ENCODE peak calls at places on chromosomes 16 and 17, in six cellular contexts. Q is lower leg skin, F is astrocyte of the spinal cord, W is right lobe of liver, V is GM12864, K is uterus. H is an unnamed sample.
A peak's percentile ranks its signal among the peaks of the same experiment; 100 is the strongest.

GRCh38 chr16:66603537-66604375 is 748 bp upstream of the CMTM3 start:
- DNase-seq in Q (peak; percentile 47), F (peak; percentile 73), W (no peak), V (no peak), K (peak; percentile 73), H (no peak)

GRCh38 chr16:86231996-86232350 is 278.4 kb upstream of the FOXF1 start:
- DNase-seq in Q (no peak), F (no peak), W (peak; percentile 14), V (no peak), K (peak; percentile 1), H (no peak)

GRCh38 chr17:37605813-37606505 is 3.3 kb downstream of the SYNRG start:
- DNase-seq in Q (no peak), F (no peak), W (no peak), V (no peak), K (no peak), H (no peak)

GRCh38 chr16:21156767-21157467 is 1.6 kb upstream of the LDAF1 start:
- DNase-seq in Q (peak; percentile 43), F (peak; percentile 75), W (peak; percentile 46), V (no peak), K (peak; percentile 43), H (peak; percentile 44)

GRCh38 chr16:52439750-52440149 is 107.2 kb downstream of the TOX3 start:
- DNase-seq in Q (no peak), F (no peak), W (no peak), V (no peak), K (no peak), H (no peak)

GRCh38 chr17:36592711-36593321 is 1.1 kb downstream of the DHRS11 start:
- DNase-seq in Q (no peak), F (no peak), W (no peak), V (no peak), K (no peak), H (no peak)

GRCh38 chr16:77955127-77955526 is 67.2 kb upstream of the CLEC3A start:
- DNase-seq in Q (no peak), F (no peak), W (no peak), V (no peak), K (no peak), H (no peak)

GRCh38 chr17:70053241-70054234 is 21.5 kb upstream of the KCNJ16 start:
- DNase-seq in Q (no peak), F (no peak), W (no peak), V (no peak), K (no peak), H (no peak)

GRCh38 chr17:19904924-19905323 is 37.2 kb upstream of the ULK2 start:
- DNase-seq in Q (peak; percentile 37), F (no peak), W (peak; percentile 66), V (no peak), K (no peak), H (no peak)

GRCh38 chr17:37844158-37844976 is 79.8 kb upstream of the TBC1D3K start:
- DNase-seq in Q (peak; percentile 28), F (peak; percentile 59), W (peak; percentile 63), V (no peak), K (no peak), H (no peak)

GRCh38 chr17:27669136-27669535 is 38.1 kb downstream of the LGALS9 start:
- DNase-seq in Q (no peak), F (no peak), W (no peak), V (no peak), K (no peak), H (no peak)

GRCh38 chr17:12719948-12720347 is 54.3 kb downstream of the MYOCD start:
- DNase-seq in Q (no peak), F (no peak), W (no peak), V (no peak), K (no peak), H (no peak)

GRCh38 chr16:88792668-88793587 is 7.9 kb upstream of the PIEZO1 start:
- DNase-seq in Q (no peak), F (no peak), W (no peak), V (no peak), K (no peak), H (no peak)

GRCh38 chr16:50266337-50267091 is at the start of gene ADCY7:
- DNase-seq in Q (no peak), F (peak; percentile 86), W (peak; percentile 52), V (no peak), K (no peak), H (no peak)

GRCh38 chr16:61128545-61129323 is 907.5 kb downstream of the CDH8 start:
- DNase-seq in Q (no peak), F (no peak), W (no peak), V (no peak), K (no peak), H (no peak)

GRCh38 chr16:57413733-57414132 is 9.2 kb downstream of the CCL17 start:
- DNase-seq in Q (no peak), F (no peak), W (no peak), V (no peak), K (no peak), H (no peak)

GRCh38 chr17:27378482-27379200 is 77.6 kb upstream of the KSR1 start:
- DNase-seq in Q (no peak), F (no peak), W (no peak), V (no peak), K (peak; percentile 68), H (no peak)

GRCh38 chr16:78985736-78986605 is 614.6 kb downstream of the MAF start:
- DNase-seq in Q (no peak), F (no peak), W (no peak), V (no peak), K (no peak), H (no peak)

GRCh38 chr16:65283238-65283651 is 161.4 kb upstream of the CDH11 start:
- DNase-seq in Q (no peak), F (peak; percentile 65), W (no peak), V (no peak), K (no peak), H (no peak)

GRCh38 chr17:57665128-57665527 is 80.0 kb downstream of the CCDC182 start:
- DNase-seq in Q (no peak), F (no peak), W (peak; percentile 32), V (no peak), K (no peak), H (no peak)

GRCh38 chr17:74297941-74298340 is 23.9 kb downstream of the DNAI2 start:
- DNase-seq in Q (no peak), F (no peak), W (no peak), V (no peak), K (no peak), H (no peak)

GRCh38 chr17:68790481-68790880 is 164.7 kb downstream of the ABCA8 start:
- DNase-seq in Q (no peak), F (peak; percentile 35), W (no peak), V (no peak), K (no peak), H (no peak)

DNA sequence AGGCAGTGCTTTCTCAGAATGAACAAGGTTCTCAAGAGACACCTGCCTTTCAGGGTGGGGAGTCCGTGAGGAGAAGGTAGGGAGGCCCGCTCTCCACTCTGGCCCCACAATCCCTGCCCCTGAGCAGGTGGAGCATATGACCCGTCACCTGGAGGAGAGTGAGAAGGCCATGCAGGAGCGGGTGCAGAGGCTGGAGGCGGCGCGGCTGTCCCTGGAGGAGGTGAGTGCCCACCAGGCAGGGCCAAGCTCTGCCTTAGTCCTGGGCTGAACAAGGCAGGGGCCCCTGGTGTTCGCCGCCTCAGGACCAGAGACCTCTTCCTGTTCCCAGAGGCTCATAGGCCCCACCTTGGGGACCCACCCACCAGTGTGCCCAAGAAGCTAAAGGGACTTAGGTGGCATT is 2.5 kb upstream of the RAC3 start:
- DNase-seq in Q (no peak), F (no peak), W (no peak), V (no peak), K (no peak), H (no peak)
- H3K4me3 ChIP-seq in Q (no peak overlapping the region), F (no peak overlapping the region), W (no peak overlapping the region), V (no peak overlapping the region), K (no peak overlapping the region), H (no peak overlapping the region)

GRCh38 chr16:25051446-25052160 is 36.4 kb upstream of the ARHGAP17 start:
- DNase-seq in Q (no peak), F (peak; percentile 26), W (no peak), V (no peak), K (no peak), H (no peak)

GRCh38 chr16:25052530-25052929 is 37.4 kb upstream of the ARHGAP17 start:
- DNase-seq in Q (no peak), F (no peak), W (peak; percentile 57), V (no peak), K (no peak), H (no peak)

GRCh38 chr16:25048146-25048618 is 33.0 kb upstream of the ARHGAP17 start:
- DNase-seq in Q (no peak), F (no peak), W (no peak), V (no peak), K (no peak), H (no peak)

DNA sequence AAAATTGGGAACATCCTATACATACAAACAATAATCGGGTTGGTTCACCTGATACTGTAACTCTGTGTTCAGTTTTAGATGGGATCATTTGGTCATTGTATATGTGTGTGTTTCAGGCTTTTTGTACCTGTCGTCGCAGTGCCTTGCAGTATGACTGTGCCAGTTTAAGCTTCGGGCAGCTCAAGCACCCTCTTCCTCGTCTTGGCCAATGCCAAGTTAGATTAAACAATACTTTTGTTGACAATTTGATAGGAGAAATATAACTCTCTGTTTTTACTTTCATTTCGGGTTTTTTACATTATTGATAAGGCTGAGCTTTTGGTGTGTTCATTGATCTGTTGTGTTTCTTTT is 37.0 kb upstream of the ARHGAP17 start:
- DNase-seq in Q (no peak), F (no peak), W (no peak), V (no peak), K (no peak), H (no peak)
- H3K4me3 ChIP-seq in Q (no peak overlapping the region), F (no peak overlapping the region), W (peak overlapping the region; percentile 45), V (no peak overlapping the region), K (no peak overlapping the region), H (no peak overlapping the region)

DNA sequence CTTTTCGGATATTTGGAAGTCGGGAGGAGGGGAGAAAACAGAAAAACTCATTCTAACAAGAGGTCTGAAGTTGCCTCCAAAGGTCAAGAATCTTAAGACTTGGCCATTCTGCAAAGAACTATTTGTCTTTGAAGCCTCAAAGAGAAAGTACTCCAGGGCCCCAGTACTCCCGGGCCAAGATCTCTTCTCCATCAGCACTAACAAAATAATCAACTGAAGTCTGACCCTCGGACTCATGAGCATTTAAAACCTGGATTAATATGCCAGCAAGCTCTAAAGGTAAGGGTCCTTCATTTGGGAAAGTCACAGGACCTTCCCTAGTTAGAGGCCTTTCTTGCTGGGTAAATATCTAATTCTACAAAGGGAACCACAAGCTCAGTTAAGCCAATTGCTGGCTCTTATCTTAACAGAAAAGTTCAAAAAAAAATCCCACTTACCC is 4.5 kb downstream of the AXIN2 start:
- DNase-seq in Q (no peak), F (no peak), W (no peak), V (no peak), K (no peak), H (no peak)
- H3K4me3 ChIP-seq in Q (no peak overlapping the region), F (peak overlapping the region; percentile 34), W (no peak overlapping the region), V (no peak overlapping the region), K (peak overlapping the region; percentile 57), H (peak overlapping the region; percentile 9)

DNA sequence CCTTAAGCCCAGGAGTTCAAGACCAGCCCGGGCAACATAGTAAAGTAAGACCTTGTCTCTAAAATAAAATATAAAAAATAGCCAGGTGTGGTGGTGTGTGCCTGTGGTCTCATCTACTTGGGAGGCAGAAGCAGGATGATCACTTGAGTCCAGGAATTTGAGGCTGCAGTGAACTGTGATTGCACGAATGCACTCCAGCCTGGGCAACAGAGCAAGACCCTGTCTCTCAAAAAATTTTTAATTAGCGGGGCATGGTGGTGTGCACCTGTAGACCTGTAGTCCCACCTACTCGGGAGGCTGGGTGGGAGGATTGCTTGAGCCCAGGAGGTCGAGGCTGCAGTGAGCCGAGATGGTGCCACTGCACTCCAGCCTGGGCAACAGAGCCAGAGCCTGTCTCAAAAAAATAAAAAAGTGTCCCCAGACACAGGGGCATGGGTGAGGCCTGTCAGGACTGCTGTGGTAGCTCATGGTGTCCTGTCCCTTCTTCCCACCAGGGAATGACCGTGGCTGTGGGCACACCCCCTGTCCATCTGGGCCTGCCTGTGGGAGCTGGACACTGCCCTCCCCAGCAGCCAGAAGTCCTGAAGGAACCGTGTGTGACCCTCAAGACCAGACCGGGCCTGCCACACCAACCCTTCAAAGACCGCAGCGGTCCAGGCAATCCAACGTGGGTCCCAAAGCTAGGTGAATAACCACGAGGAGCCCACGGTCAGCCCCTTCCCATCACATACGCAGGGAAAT is 30.8 kb upstream of the GAA start:
- DNase-seq in Q (no peak), F (no peak), W (no peak), V (no peak), K (peak; percentile 37), H (no peak)
- H3K4me3 ChIP-seq in Q (no peak overlapping the region), F (no peak overlapping the region), W (peak overlapping the region; percentile 55), V (no peak overlapping the region), K (peak overlapping the region; percentile 28), H (no peak overlapping the region)

H was measured in SK-N-MC.